ENCODE peak calls at places on chromosomes 5 and 9, in four cellular contexts. F is A549, H is IMR-90, R is K562. D is an unnamed sample.

GRCh38 chr9:98455957-98456621 is 200.6 kb upstream of the TBC1D2 start:
- DNase-seq in H (peak; percentile 74), R (no peak), F (no peak), D (no peak)

GRCh38 chr5:111278824-111279504 is 54.8 kb downstream of the CAMK4 start:
- DNase-seq in H (no peak), R (peak; percentile 72), F (peak; percentile 35), D (peak; percentile 45)

GRCh38 chr5:61523072-61523471 is 191.0 kb downstream of the ZSWIM6 start:
- DNase-seq in F (no peak), R (no peak), H (no peak), D (no peak)

GRCh38 chr9:110258671-110259070 is 2.4 kb upstream of the TXN start:
- DNase-seq in R (no peak), F (no peak), H (no peak), D (no peak)

GRCh38 chr9:116395409-116396037 is 241.9 kb downstream of the PAPPA start:
- DNase-seq in R (peak; percentile 68), F (no peak), H (no peak), D (no peak)

GRCh38 chr5:142551242-142552067 is 134.4 kb downstream of the FGF1 start:
- DNase-seq in R (no peak), H (peak; percentile 22), F (no peak), D (no peak)

GRCh38 chr5:137728048-137728447 is 7.8 kb downstream of the KLHL3 start:
- DNase-seq in R (no peak), F (no peak), H (no peak), D (no peak)

GRCh38 chr9:19408316-19408692 is 505 bp upstream of the ACER2 start:
- DNase-seq in H (no peak), F (no peak), R (no peak), D (no peak)

GRCh38 chr5:54120473-54120872 is 189.9 kb downstream of the ARL15 start:
- DNase-seq in R (no peak), H (no peak), F (no peak), D (no peak)

GRCh38 chr5:146539973-146540372 is 24.0 kb upstream of the GPR151 start:
- DNase-seq in H (no peak), R (no peak), F (no peak), D (no peak)

GRCh38 chr9:96419691-96419969 is 1.5 kb upstream of the ZNF367 start:
- DNase-seq in F (no peak), R (no peak), H (no peak), D (no peak)

GRCh38 chr9:112787942-112788341 is 37.4 kb downstream of the SNX30 start:
- DNase-seq in H (no peak), R (no peak), F (no peak), D (no peak)

GRCh38 chr5:169272731-169273401 is 28.1 kb downstream of the SLIT3 start:
- DNase-seq in H (no peak), F (no peak), R (no peak), D (no peak)

GRCh38 chr9:122097679-122098315 is 4.7 kb upstream of the TTLL11 start:
- DNase-seq in H (no peak), R (no peak), F (no peak), D (no peak)

GRCh38 chr5:73447234-73448071 is 1.1 kb downstream of the FOXD1 start:
- DNase-seq in R (peak; percentile 54), F (no peak), H (peak; percentile 75), D (no peak)

GRCh38 chr9:137689745-137690529 is 71.1 kb downstream of the EHMT1 start:
- DNase-seq in R (no peak), F (peak; percentile 36), H (peak; percentile 76), D (peak; percentile 73)

GRCh38 chr5:71492817-71493615 is 37.6 kb downstream of the BDP1 start:
- DNase-seq in R (no peak), H (no peak), F (no peak), D (no peak)

GRCh38 chr9:133945977-133946753 is 46.0 kb downstream of the VAV2 start:
- DNase-seq in H (no peak), R (no peak), F (no peak), D (no peak)

GRCh38 chr5:88388476-88389170 is 120.0 kb upstream of the TMEM161B start:
- DNase-seq in R (no peak), H (no peak), F (no peak), D (no peak)

GRCh38 chr5:168992687-168993086 is 308.3 kb downstream of the SLIT3 start:
- DNase-seq in F (no peak), H (no peak), R (peak; percentile 3), D (peak; percentile 16)

GRCh38 chr5:157115502-157115901 is 6.7 kb upstream of the HAVCR2 start:
- DNase-seq in F (no peak), H (no peak), R (no peak), D (no peak)

GRCh38 chr5:118326496-118327045 is 661.8 kb downstream of the DTWD2 start:
- DNase-seq in F (no peak), R (no peak), H (no peak), D (no peak)

GRCh38 chr5:126265917-126266316 is 157.3 kb upstream of the GRAMD2B start:
- DNase-seq in F (no peak), R (no peak), H (no peak), D (no peak)

GRCh38 chr9:133717113-133718031 is 20.8 kb downstream of the SARDH start:
- DNase-seq in R (no peak), F (no peak), H (no peak), D (no peak)

GRCh38 chr5:140882591-140882899 is 621 bp downstream of the PCDHA13 start:
- DNase-seq in F (peak; percentile 38), H (no peak), R (no peak), D (no peak)

GRCh38 chr9:95552814-95553546 is 36.2 kb upstream of the PTCH1 start:
- DNase-seq in H (no peak), R (peak; percentile 12), F (no peak), D (no peak)

GRCh38 chr9:132201780-132202703 is 40.2 kb downstream of the NTNG2 start:
- DNase-seq in R (peak; percentile 36), H (no peak), F (no peak), D (no peak)

GRCh38 chr5:151770383-151771258 is 1.1 kb upstream of the G3BP1 start:
- DNase-seq in H (peak; percentile 42), F (peak; percentile 24), R (peak; percentile 81), D (no peak)

GRCh38 chr5:68612972-68613371 is 397.4 kb downstream of the PIK3R1 start:
- DNase-seq in H (no peak), F (no peak), R (no peak), D (no peak)

GRCh38 chr5:91419571-91420537 is 36.7 kb upstream of the ARRDC3 start:
- DNase-seq in F (peak; percentile 26), H (peak; percentile 55), R (peak; percentile 77), D (peak; percentile 32)

GRCh38 chr9:3842839-3843238 is 317.0 kb upstream of the RFX3 start:
- DNase-seq in R (no peak), H (peak; percentile 39), F (no peak), D (no peak)

GRCh38 chr5:19401032-19401431 is 587.0 kb downstream of the CDH18 start:
- DNase-seq in H (no peak), F (no peak), R (peak; percentile 0), D (no peak)

GRCh38 chr5:19411936-19412335 is 576.1 kb downstream of the CDH18 start:
- DNase-seq in R (no peak), F (no peak), H (no peak), D (no peak)

GRCh38 chr5:19408149-19408548 is 579.9 kb downstream of the CDH18 start:
- DNase-seq in F (no peak), R (no peak), H (no peak), D (no peak)

GRCh38 chr5:19406576-19407365 is 581.2 kb downstream of the CDH18 start:
- DNase-seq in F (no peak), H (no peak), R (no peak), D (no peak)
- TF ChIP-seq MAZ in F (no peak), H (no peak), R (no peak), D (no peak)

GRCh38 chr9:65435464-65435863 is 150.5 kb upstream of the FOXD4L5 start:
- DNase-seq in R (no peak), F (no peak), H (no peak), D (no peak)
- H3K9me3 ChIP-seq in R (no peaks in the 10 kb centered on the region), F (no peaks in the 10 kb centered on the region), H (peaks cover 18% of the 10 kb centered on the region), D (no peaks in the 10 kb centered on the region)

GRCh38 chr9:87334366-87334765 is 163.3 kb upstream of the DAPK1 start:
- DNase-seq in R (no peak), F (no peak), H (no peak), D (no peak)

GRCh38 chr9:87337335-87338074 is 160.2 kb upstream of the DAPK1 start:
- DNase-seq in H (no peak), F (peak; percentile 31), R (peak; percentile 17), D (no peak)

GRCh38 chr9:87338075-87338989 is 159.3 kb upstream of the DAPK1 start:
- DNase-seq in R (no peak), F (no peak), H (no peak), D (no peak)

GRCh38 chr9:87336914-87337333 is 160.7 kb upstream of the DAPK1 start:
- DNase-seq in H (peak; percentile 79), R (peak; percentile 76), F (peak; percentile 44), D (peak; percentile 75)

GRCh38 chr9:87336407-87336806 is 161.3 kb upstream of the DAPK1 start:
- DNase-seq in F (peak; percentile 13), R (peak; percentile 50), H (no peak), D (peak; percentile 46)
- TF ChIP-seq MAZ in F (no peak), R (no peak), H (no peak), D (no peak)

DNA sequence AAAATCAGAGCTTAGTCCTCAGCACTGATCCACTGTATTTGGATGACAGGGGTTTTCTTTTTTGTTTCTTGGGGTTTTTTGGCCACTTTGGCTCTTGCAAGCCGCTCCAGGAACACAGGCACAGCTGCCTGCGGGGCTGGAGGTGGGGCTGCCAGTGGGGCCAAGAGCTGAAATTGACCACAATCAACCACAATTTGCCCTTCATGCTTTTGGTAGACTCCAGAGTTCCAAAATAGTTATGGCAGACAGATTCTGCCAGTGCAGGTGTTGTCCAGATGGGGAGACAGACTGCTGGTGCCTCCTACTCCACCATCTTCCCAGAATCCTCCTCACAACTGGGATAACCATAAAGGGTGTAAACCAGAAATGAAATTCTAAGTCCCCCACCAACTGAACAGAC is 36.5 kb downstream of the PLEKHG4B start:
- DNase-seq in F (no peak), H (no peak), R (no peak), D (no peak)
- H3K9me3 ChIP-seq in F (peaks cover 13% of the 10 kb centered on the region), H (peaks cover 3% of the 10 kb centered on the region), R (no peaks in the 10 kb centered on the region), D (peaks cover 14% of the 10 kb centered on the region)

GRCh38 chr5:178288373-178289368 is 56.1 kb upstream of the PHYKPL start:
- DNase-seq in F (no peak), R (no peak), H (no peak), D (no peak)
- TF ChIP-seq MAZ in F (no peak), R (no peak), H (no peak), D (no peak)

DNA sequence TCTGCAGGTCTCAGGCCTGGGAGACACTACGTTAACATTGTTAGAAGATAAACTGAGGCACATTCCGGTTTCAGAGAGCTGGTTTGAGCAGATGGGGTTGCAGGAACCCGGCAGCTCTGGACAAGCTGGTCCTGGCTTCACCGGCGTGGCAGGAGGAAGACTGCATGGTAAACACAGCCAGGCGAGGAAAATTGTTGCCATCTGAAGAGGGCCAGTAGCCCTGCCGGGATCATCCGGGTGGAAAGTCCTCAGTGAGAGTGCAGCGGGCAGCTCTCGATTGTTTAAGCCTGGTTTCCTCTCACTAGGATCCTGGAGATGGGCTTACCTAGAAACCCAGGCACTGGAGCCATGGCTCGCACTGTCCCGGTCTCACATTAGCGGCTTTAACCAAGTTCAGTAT is 226.9 kb downstream of the IRX2 start:
- DNase-seq in H (no peak), F (no peak), R (no peak), D (no peak)
- H3K9me3 ChIP-seq in H (peaks cover 33% of the 10 kb centered on the region), F (no peaks in the 10 kb centered on the region), R (peaks cover 2% of the 10 kb centered on the region), D (no peaks in the 10 kb centered on the region)

D was measured in HepG2.